ENCODE peak calls at places on chromosome 5, in eight cellular contexts. K is mesendoderm; H is foreskin fibroblast; O is retinal pigment epithelial cell; J is heart left ventricle; C is choroid plexus epithelial cell; E is CD4-positive, CD25-positive, alpha-beta regulatory T cell; W is fibroblast of lung. M is an unnamed sample.
A peak's percentile ranks its signal among the peaks of the same experiment; 100 is the strongest.

GRCh38 chr5:39526914-39527477 is 102.2 kb upstream of the DAB2 start:
- DNase-seq in K (peak; percentile 31), H (peak; percentile 30), O (no peak), J (no peak), C (peak; percentile 42), E (no peak), W (no peak), M (peak; percentile 75)

GRCh38 chr5:115431116-115431515 is 113.5 kb downstream of the FEM1C start:
- DNase-seq in K (no peak), H (no peak), O (no peak), J (no peak), C (no peak), E (no peak), W (no peak), M (no peak)

GRCh38 chr5:135448796-135449507 is 1.8 kb upstream of the DCANP1 start:
- DNase-seq in K (no peak), H (no peak), O (no peak), J (no peak), C (no peak), E (no peak), W (peak; percentile 77), M (no peak)

GRCh38 chr5:57072218-57072892 is 101.5 kb upstream of the GPBP1 start:
- DNase-seq in K (peak; percentile 88), H (no peak), O (peak; percentile 5), J (no peak), C (no peak), E (no peak), W (no peak), M (no peak)

GRCh38 chr5:143652104-143652700 is 159.8 kb upstream of the HMHB1 start:
- DNase-seq in K (no peak), H (no peak), O (no peak), J (no peak), C (peak; percentile 38), E (no peak), W (peak; percentile 75), M (no peak)

GRCh38 chr5:132414634-132415377 is 45.3 kb downstream of the SLC22A5 start:
- DNase-seq in K (no peak), H (no peak), O (peak; percentile 77), J (no peak), C (peak; percentile 70), E (no peak), W (peak; percentile 83), M (peak; percentile 46)

GRCh38 chr5:106680330-106680729 is 990.4 kb downstream of the EFNA5 start:
- DNase-seq in K (no peak), H (no peak), O (no peak), J (no peak), C (peak; percentile 49), E (no peak), W (no peak), M (no peak)

GRCh38 chr5:76990899-76991475 is 38.1 kb downstream of the CRHBP start:
- DNase-seq in K (no peak), H (no peak), O (no peak), J (no peak), C (no peak), E (no peak), W (peak; percentile 19), M (no peak)

GRCh38 chr5:154473581-154474266 is 4.3 kb downstream of the HAND1 start:
- DNase-seq in K (peak; percentile 60), H (no peak), O (no peak), J (no peak), C (no peak), E (no peak), W (no peak), M (no peak)

GRCh38 chr5:123844873-123845272 is 332.9 kb downstream of the CSNK1G3 start:
- DNase-seq in K (peak; percentile 40), H (no peak), O (no peak), J (no peak), C (peak; percentile 56), E (no peak), W (peak; percentile 68), M (peak; percentile 18)

GRCh38 chr5:115322729-115323128 is 26.3 kb upstream of the CCDC112 start:
- DNase-seq in K (no peak), H (no peak), O (no peak), J (no peak), C (no peak), E (no peak), W (no peak), M (no peak)

GRCh38 chr5:111251941-111252340 is 27.8 kb downstream of the CAMK4 start:
- DNase-seq in K (no peak), H (no peak), O (no peak), J (no peak), C (no peak), E (no peak), W (no peak), M (no peak)

GRCh38 chr5:23459214-23459613 is 48.2 kb upstream of the PRDM9 start:
- DNase-seq in K (no peak), H (no peak), O (no peak), J (no peak), C (no peak), E (no peak), W (no peak), M (no peak)

GRCh38 chr5:76790632-76791290 is 28.1 kb upstream of the F2RL1 start:
- DNase-seq in K (peak; percentile 59), H (peak; percentile 97), O (peak; percentile 58), J (peak; percentile 36), C (peak; percentile 98), E (peak; percentile 34), W (peak; percentile 100), M (peak; percentile 99)

GRCh38 chr5:120465281-120465961 is 1.3 kb downstream of the PRR16 start:
- DNase-seq in K (peak; percentile 77), H (peak; percentile 68), O (no peak), J (peak; percentile 56), C (peak; percentile 67), E (no peak), W (peak; percentile 64), M (no peak)

GRCh38 chr5:103667068-103667467 is 104.5 kb upstream of the NUDT12 start:
- DNase-seq in K (no peak), H (no peak), O (peak; percentile 11), J (no peak), C (peak; percentile 64), E (no peak), W (peak; percentile 57), M (peak; percentile 21)

GRCh38 chr5:72817076-72817476 is 615 bp downstream of the TNPO1 start:
- DNase-seq in K (no peak), H (peak; percentile 66), O (no peak), J (peak; percentile 63), C (peak; percentile 63), E (peak; percentile 43), W (peak; percentile 72), M (peak; percentile 78)

GRCh38 chr5:139985733-139986132 is 57.4 kb downstream of the NRG2 start:
- DNase-seq in K (peak; percentile 56), H (peak; percentile 90), O (peak; percentile 66), J (peak; percentile 62), C (peak; percentile 58), E (no peak), W (peak; percentile 79), M (peak; percentile 21)

GRCh38 chr5:78506296-78507049 is 142.1 kb downstream of the LHFPL2 start:
- DNase-seq in K (peak; percentile 62), H (no peak), O (no peak), J (no peak), C (no peak), E (no peak), W (peak; percentile 56), M (peak; percentile 53)

GRCh38 chr5:17012289-17012688 is 76.2 kb upstream of the MYO10 start:
- DNase-seq in K (peak; percentile 16), H (peak; percentile 64), O (no peak), J (no peak), C (no peak), E (no peak), W (peak; percentile 61), M (peak; percentile 42)

DNA sequence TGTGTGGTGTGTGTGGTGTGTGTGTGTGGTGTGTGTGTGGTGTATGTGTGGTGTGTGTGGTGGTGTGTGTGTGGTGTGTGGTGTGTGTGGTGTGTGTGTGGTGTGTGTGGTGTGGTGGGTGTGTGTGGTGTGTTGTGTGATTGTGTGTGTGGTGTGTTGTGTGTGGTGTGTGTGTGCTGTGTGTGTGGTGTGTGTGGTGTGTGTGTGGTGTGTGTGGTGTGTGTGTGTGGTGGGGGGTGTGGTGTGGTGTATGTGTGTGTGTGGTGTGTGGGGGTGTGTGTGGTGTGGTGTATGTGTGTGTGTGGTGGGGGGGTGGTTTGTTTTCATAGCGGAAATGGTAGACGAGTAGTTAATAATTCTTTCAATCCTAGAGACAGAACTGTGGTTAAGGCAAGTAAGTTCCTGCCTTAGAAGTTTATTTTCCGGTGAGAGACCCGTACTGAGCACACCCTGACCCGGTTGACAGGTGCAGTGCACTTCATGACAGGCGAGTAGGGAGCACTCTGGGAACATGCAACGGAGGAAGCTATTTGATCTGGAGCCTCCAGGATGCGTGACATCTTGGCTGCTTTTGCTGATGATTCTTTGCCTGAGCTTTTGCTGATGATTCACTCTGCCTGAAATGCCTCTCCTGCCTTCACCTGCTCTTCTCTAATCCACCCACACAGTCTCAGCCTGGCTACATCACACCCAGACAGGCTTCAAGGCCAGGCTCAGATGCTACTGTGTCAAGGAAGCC is 21.7 kb upstream of the FAT2 start:
- DNase-seq in K (peak; percentile 26), H (no peak), O (no peak), J (no peak), C (peak; percentile 13), E (peak; percentile 87), W (peak; percentile 62), M (no peak)
- H3K4me3 ChIP-seq in K (no peak overlapping the region), H (no peak overlapping the region), O (no peak overlapping the region), J (no peak overlapping the region), C (no peak overlapping the region), E (peak overlapping the region; percentile 46), W (no peak overlapping the region), M (no peak overlapping the region)

GRCh38 chr5:68266457-68266856 is 50.9 kb downstream of the PIK3R1 start:
- DNase-seq in K (no peak), H (no peak), O (peak; percentile 46), J (no peak), C (peak; percentile 58), E (no peak), W (no peak), M (peak; percentile 46)
- H3K4me3 ChIP-seq in K (no peak overlapping the region), H (no peak overlapping the region), O (no peak overlapping the region), J (no peak overlapping the region), C (no peak overlapping the region), E (peak overlapping the region; percentile 49), W (no peak overlapping the region), M (no peak overlapping the region)

GRCh38 chr5:88825782-88826110 is 57.2 kb downstream of the MEF2C start:
- DNase-seq in K (peak; percentile 48), H (no peak), O (no peak), J (no peak), C (peak; percentile 9), E (no peak), W (no peak), M (peak; percentile 13)
- H3K4me3 ChIP-seq in K (no peak overlapping the region), H (no peak overlapping the region), O (no peak overlapping the region), J (no peak overlapping the region), C (no peak overlapping the region), E (no peak overlapping the region), W (no peak overlapping the region), M (no peak overlapping the region)

DNA sequence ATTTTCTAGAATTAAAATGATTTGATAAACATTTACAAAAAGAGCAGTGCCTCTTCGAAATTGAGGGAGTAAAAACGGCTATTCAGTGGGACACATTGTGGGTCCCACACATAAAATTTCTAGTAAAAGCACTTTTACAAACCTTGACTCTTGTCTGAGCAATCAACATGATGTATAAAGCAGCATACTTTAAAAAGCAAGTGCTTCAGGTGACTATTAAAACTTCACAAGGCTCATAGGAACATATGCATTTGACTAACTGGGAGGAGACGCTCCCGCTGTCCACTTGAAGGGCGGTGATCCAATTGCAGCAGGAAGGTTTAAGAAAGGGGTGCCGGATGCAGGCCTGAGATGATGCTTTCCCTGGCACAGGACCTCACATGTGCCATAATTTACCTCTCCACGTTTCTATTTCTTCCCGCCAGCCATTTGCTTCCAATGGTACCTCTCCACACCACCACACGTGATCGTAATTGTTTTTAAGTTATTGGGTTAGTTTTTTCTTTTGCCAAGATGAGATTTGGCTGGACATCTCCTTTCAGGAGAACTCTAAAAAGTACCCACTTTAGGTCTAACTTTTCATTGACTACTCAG is 1.8 kb downstream of the MCTP1 start:
- DNase-seq in K (peak; percentile 21), H (no peak), O (no peak), J (no peak), C (no peak), E (no peak), W (no peak), M (no peak)
- H3K4me3 ChIP-seq in K (no peak overlapping the region), H (no peak overlapping the region), O (peak overlapping the region; percentile 68), J (no peak overlapping the region), C (no peak overlapping the region), E (no peak overlapping the region), W (peak overlapping the region; percentile 57), M (no peak overlapping the region)